ENCODE peak calls at places on chromosomes 13 and 19, in seven cellular contexts. K, X, S, Y, V, U and Q are unnamed samples.

GRCh38 chr19:31818740-31819228 is 469.5 kb upstream of the TSHZ3 start:
- DNase-seq in K (no peak), X (no peak), S (no peak), Y (no peak), V (no peak), U (no peak), Q (no peak)

GRCh38 chr13:36965767-36966166 is 33.4 kb downstream of the ALG5 start:
- DNase-seq in K (no peak), X (no peak), S (no peak), Y (no peak), V (peak), U (no peak), Q (no peak)

GRCh38 chr19:35120898-35121297 is 5.3 kb downstream of the FXYD3 start:
- DNase-seq in K (no peak), X (no peak), S (no peak), Y (no peak), V (no peak), U (no peak), Q (no peak)

GRCh38 chr19:35295792-35296462 is 4.0 kb downstream of the MAG start:
- DNase-seq in K (no peak), X (peak), S (no peak), Y (no peak), V (no peak), U (no peak), Q (no peak)

GRCh38 chr13:29174093-29174492 is 354.0 kb downstream of the MTUS2 start:
- DNase-seq in K (no peak), X (no peak), S (no peak), Y (no peak), V (no peak), U (no peak), Q (no peak)

GRCh38 chr13:29513981-29514719 is 81.3 kb downstream of the SLC7A1 start:
- DNase-seq in K (no peak), X (no peak), S (no peak), Y (no peak), V (no peak), U (no peak), Q (no peak)

GRCh38 chr13:66222127-66222526 is 1008.0 kb downstream of the PCDH9 start:
- DNase-seq in K (no peak), X (no peak), S (no peak), Y (no peak), V (no peak), U (no peak), Q (no peak)

GRCh38 chr19:39996811-39997594 is at the start of gene ZNF546:
- DNase-seq in K (peak), X (peak), S (peak), Y (peak), V (peak), U (peak), Q (peak)

GRCh38 chr13:77013853-77014542 is 13.0 kb downstream of the FBXL3 start:
- DNase-seq in K (no peak), X (no peak), S (no peak), Y (no peak), V (no peak), U (no peak), Q (no peak)

DNA sequence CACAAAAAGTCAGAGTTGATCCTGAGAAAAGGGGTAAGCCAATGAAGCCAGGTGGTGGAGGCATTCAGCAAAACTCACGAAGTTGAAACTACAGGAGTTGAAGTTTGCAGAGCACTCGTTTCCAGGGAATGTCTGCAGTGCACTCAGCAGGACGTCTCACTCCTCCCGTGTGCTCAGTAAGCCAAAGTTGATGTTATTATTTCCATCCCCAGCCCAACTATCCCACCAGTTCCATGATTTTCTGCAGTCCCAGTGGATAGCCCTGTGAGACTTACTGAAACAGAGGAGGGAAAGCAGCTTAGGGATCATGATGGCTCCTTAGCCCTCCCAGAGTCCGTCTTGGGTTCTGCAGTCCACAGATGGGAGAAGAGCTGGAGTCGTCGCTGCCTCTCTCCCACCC is at the start of gene TARM1:
- DNase-seq in K (no peak), X (no peak), S (no peak), Y (no peak), V (no peak), U (no peak), Q (no peak)
- TF ChIP-seq YY1 in K (no peak), X (no peak), S (no peak), Y (no peak), V (no peak), U (no peak), Q (no peak)

DNA sequence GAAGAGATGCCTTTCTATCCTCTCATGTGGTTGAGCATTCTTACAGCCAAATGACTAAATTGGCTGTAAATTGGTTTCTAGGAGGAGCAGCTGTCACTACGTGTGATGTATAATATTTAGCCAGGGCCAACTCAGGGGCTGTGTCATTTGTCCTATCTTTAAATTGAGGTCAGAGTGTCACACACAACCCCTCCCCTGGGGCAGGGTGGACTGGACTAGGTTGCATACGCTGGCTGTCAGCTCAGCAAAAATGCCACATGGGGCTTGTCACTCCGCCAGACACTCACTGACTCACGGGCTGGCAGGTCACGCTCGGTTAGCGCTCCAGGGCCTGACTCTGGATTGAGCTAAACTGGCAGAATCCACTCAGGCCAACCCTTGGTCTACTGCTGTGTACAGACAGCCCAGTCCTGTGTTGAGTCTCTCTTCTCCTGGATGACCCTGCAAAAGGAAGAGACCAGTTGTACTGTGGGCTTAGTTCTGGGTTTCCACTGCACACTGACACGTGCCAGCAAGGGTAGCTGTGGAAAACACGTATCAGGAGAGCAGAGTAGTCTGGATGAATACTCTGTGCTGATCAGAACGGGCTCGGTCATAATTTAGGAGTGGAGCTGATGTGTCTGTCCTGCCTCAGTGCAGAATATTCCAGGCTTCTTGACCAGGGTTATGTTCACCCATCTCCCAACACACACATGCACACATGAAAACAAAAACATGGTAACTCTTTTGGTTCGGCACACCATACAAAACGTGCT is 29.1 kb downstream of the SHISA2 start:
- DNase-seq in K (peak), X (no peak), S (no peak), Y (no peak), V (no peak), U (no peak), Q (no peak)
- TF ChIP-seq YY1 in K (no peak), X (no peak), S (no peak), Y (no peak), V (no peak), U (no peak), Q (no peak)

DNA sequence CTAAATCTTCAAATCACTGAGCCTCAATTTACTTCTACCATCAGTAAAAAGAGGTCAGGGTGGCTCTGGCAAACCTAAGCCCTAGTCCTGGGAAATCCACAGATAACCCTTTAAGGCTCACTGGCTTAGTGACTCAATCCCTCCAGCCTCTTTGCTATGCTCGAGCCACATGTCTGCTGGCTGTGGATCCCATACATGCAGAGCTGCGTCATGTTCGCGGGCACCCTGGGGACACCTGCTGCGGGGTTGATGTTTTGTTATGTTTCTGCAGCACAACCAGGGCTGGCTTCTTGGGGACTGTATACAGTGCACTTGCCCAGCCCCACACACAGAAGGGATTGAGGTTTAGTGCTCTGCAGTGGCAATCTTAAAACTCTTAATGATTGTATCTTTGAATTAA is 41.6 kb upstream of the C13orf42 start:
- DNase-seq in K (no peak), X (no peak), S (no peak), Y (no peak), V (no peak), U (no peak), Q (no peak)
- TF ChIP-seq YY1 in K (no peak), X (no peak), S (no peak), Y (no peak), V (no peak), U (no peak), Q (no peak)

GRCh38 chr19:50555033-50555432 is 13.2 kb downstream of the LRRC4B start:
- DNase-seq in K (no peak), X (no peak), S (no peak), Y (no peak), V (no peak), U (no peak), Q (no peak)
- TF ChIP-seq YY1 in K (no peak), X (no peak), S (no peak), Y (no peak), V (no peak), U (no peak), Q (no peak)

GRCh38 chr19:33186835-33187540 is 7.1 kb upstream of the LRP3 start:
- DNase-seq in K (no peak), X (peak), S (no peak), Y (no peak), V (no peak), U (no peak), Q (no peak)

GRCh38 chr19:33192010-33192409 is 2.1 kb upstream of the LRP3 start:
- DNase-seq in K (peak), X (no peak), S (no peak), Y (no peak), V (no peak), U (no peak), Q (no peak)

GRCh38 chr19:33191501-33191900 is 2.6 kb upstream of the LRP3 start:
- DNase-seq in K (no peak), X (no peak), S (no peak), Y (no peak), V (no peak), U (no peak), Q (no peak)

GRCh38 chr19:33189453-33189852 is 4.7 kb upstream of the LRP3 start:
- DNase-seq in K (no peak), X (no peak), S (no peak), Y (no peak), V (no peak), U (no peak), Q (no peak)

GRCh38 chr19:33186431-33186830 is 7.7 kb upstream of the LRP3 start:
- DNase-seq in K (no peak), X (no peak), S (no peak), Y (no peak), V (no peak), U (no peak), Q (no peak)
- TF ChIP-seq YY1 in K (no peak), X (no peak), S (no peak), Y (no peak), V (no peak), U (no peak), Q (no peak)

GRCh38 chr19:861099-861755 is 1.8 kb downstream of the CFD start:
- DNase-seq in K (no peak), X (no peak), S (no peak), Y (no peak), V (no peak), U (no peak), Q (no peak)
- TF ChIP-seq YY1 in K (no peak), X (no peak), S (no peak), Y (no peak), V (no peak), U (no peak), Q (no peak)

GRCh38 chr13:109249780-109250528 is 536.4 kb downstream of the IRS2 start:
- DNase-seq in K (no peak), X (no peak), S (no peak), Y (no peak), V (peak), U (no peak), Q (no peak)
- TF ChIP-seq YY1 in K (no peak), X (no peak), S (no peak), Y (no peak), V (no peak), U (no peak), Q (no peak)